ENCODE peak calls at places on chromosome 22, in ten cellular contexts. S, V, N, B, R, K, C, W, D and F are unnamed samples. For H3K4me1 and H3K27me3, the result is how much of the 10 kb centered on the place peaks cover.

GRCh38 chr22:33271390-33272161 is 213.4 kb upstream of the SYN3 start:
- DNase-seq in B (no peak), S (no peak), D (no peak), C (peak), R (peak), N (peak), V (no peak), K (no peak), W (peak), F (peak)

GRCh38 chr22:48070760-48071159 is 1308.3 kb downstream of the TBC1D22A start:
- DNase-seq in N (no peak), S (no peak), D (peak), V (no peak), B (no peak), C (no peak), R (no peak), K (no peak), W (no peak), F (no peak)

GRCh38 chr22:37904572-37905533 is 1.2 kb upstream of the MICALL1 start:
- DNase-seq in B (peak), D (peak), N (peak), K (peak), V (peak), W (peak), R (peak), S (peak), C (no peak), F (peak)

GRCh38 chr22:41777749-41778395 is 22.6 kb upstream of the CCDC134 start:
- DNase-seq in S (no peak), D (no peak), W (no peak), K (no peak), B (no peak), C (no peak), V (no peak), N (no peak), R (no peak), F (no peak)

GRCh38 chr22:35938226-35938625 is 90.4 kb downstream of the RBFOX2 start:
- DNase-seq in C (no peak), R (no peak), S (no peak), K (no peak), W (no peak), N (no peak), D (no peak), B (no peak), V (no peak), F (no peak)

GRCh38 chr22:30822216-30823014 is 127.7 kb downstream of the OSBP2 start:
- DNase-seq in N (no peak), B (no peak), D (peak), C (no peak), K (peak), R (no peak), S (no peak), V (peak), W (no peak), F (no peak)

GRCh38 chr22:50306753-50307749 is at the start of gene PLXNB2:
- DNase-seq in V (peak), D (peak), W (peak), N (peak), B (peak), S (peak), C (peak), K (peak), R (no peak), F (peak)

GRCh38 chr22:26763633-26764295 is 106.4 kb downstream of the MIAT start:
- DNase-seq in V (peak), W (peak), S (no peak), C (no peak), R (no peak), D (peak), B (no peak), N (no peak), K (no peak), F (no peak)

GRCh38 chr22:25148149-25148691 is 51.4 kb upstream of the CRYBB3 start:
- DNase-seq in D (peak), R (no peak), V (peak), B (no peak), N (no peak), C (peak), W (no peak), S (no peak), K (no peak), F (peak)

GRCh38 chr22:42365942-42366660 is 66.1 kb downstream of the NFAM1 start:
- DNase-seq in C (no peak), D (no peak), W (no peak), N (no peak), S (no peak), K (no peak), V (no peak), B (no peak), R (no peak), F (no peak)

GRCh38 chr22:41009222-41009948 is 58.2 kb downstream of the RBX1 start:
- DNase-seq in S (no peak), C (no peak), B (no peak), W (peak), K (no peak), D (no peak), R (no peak), N (no peak), V (no peak), F (peak)

DNA sequence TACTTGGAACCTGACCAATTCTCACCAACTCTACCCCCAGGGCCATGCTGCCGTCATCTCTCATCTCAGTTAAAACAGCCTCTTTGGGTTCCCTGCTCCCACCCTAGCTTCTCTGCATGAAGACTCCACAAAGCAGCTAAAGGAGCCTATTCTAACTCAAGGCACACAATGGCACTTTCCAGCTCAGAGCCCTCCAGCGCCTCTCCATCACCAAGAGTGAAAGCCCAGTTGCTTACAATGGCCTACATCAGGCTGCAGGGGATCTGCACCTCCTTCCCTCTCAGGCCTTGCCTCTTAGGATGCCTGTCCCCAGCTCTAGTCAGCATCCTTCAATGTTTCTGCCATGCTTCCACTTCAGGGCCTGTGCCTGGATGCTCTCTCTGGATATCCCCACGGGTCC is 83.7 kb upstream of the GNAZ start:
- DNase-seq in S (no peak), V (no peak), N (no peak), K (no peak), D (no peak), W (no peak), R (no peak), C (no peak), B (no peak), F (no peak)
- H3K4me1 ChIP-seq in S (under half), V (under half), N (under half), K (under half), D (under half), W (under half), R (under half), C (under half), B (under half), F (under half)

GRCh38 chr22:43895986-43896645 is 4.3 kb upstream of the PNPLA5 start:
- DNase-seq in B (no peak), R (no peak), V (no peak), C (no peak), N (no peak), S (no peak), D (peak), W (no peak), K (no peak), F (no peak)

GRCh38 chr22:43901976-43902643 is 10.3 kb upstream of the PNPLA5 start:
- DNase-seq in S (no peak), R (no peak), D (no peak), N (no peak), V (no peak), K (no peak), W (peak), C (no peak), B (no peak), F (no peak)

GRCh38 chr22:43894122-43894521 is 2.3 kb upstream of the PNPLA5 start:
- DNase-seq in N (no peak), W (no peak), R (no peak), S (no peak), C (no peak), V (no peak), D (no peak), K (no peak), B (no peak), F (no peak)

GRCh38 chr22:43900206-43900605 is 8.4 kb upstream of the PNPLA5 start:
- DNase-seq in N (no peak), K (no peak), S (no peak), D (peak), R (no peak), V (no peak), C (no peak), W (no peak), B (no peak), F (no peak)

GRCh38 chr22:43897751-43898261 is 6.0 kb upstream of the PNPLA5 start:
- DNase-seq in K (no peak), W (peak), N (no peak), R (no peak), V (no peak), B (no peak), S (no peak), C (no peak), D (no peak), F (no peak)
- H3K27me3 ChIP-seq in K (under half), W (under half), N (under half), R (under half), V (under half), B (under half), S (under half), C (under half), D (under half), F (under half)

DNA sequence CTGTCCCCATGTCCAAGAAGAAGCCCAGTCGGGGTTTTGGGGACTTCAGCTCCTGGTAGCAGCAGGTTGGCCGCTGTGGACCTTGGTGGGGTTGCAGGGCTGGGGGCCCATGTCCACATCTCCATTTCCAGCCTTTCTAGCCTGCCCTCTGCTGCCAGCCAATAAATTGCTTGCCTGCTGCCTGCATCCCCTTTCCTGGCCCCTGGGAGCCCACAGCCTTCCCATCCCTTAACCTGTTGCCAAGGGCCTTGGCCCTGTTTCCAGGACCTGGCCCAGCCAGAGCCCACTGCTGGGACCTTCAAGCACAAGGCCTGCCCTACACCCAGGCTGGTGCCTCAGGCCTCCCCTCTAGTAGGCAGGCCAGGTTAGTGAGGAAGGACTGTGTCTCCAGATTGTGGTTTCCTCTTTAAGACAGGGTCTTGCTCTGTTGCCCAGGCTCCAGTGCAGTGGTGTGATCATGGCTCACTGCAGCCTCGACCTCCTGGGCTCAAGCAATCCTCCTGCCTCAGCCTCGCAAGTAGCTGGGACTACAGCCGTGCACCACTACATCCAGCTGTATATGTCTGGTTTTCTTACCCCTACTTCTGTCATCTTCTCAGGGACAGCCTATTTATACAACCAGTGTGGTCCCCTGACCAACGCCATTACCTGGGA is 29.7 kb downstream of the PPIL2 start:
- DNase-seq in N (no peak), W (no peak), R (no peak), S (no peak), K (no peak), C (no peak), V (no peak), B (no peak), D (peak), F (no peak)
- H3K4me1 ChIP-seq in N (under half), W (under half), R (under half), S (under half), K (under half), C (under half), V (under half), B (under half), D (under half), F (under half)

DNA sequence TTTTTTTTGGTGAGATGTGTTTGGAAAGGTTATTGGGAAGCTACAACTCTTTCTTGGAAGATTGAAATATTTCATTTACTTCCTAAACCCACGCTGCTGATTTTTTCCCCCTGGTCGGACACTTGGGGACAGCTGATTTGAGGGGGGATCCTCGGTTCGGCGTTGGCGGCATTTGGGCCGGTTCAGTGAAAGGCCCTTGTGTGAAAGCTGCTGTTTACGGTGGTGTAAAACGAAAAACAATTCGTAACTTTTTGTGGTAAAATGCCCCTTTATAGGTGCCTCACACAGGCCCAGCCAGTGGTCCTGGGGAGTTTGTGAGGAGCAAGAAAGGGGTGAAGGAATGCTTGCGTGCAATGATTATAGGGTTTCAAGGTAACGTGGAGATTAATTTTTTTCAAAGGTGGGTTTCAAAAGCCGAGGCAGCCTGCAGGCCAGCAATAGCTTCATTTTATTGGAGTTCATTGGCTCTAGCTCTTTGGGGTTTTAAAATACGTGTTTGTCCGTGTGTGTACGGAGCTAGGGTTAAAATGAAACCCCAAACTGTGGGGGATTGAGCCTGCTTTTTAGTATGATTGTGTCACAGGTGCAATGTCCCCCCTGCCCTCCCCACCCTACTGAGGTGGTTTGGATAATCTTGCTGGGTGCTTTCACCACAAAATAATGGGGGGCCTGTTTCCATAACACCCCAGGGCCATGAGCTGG is 77.2 kb upstream of the PPARA start:
- DNase-seq in S (peak), D (no peak), K (no peak), V (no peak), R (no peak), B (no peak), C (peak), W (no peak), N (no peak), F (no peak)
- H3K27me3 ChIP-seq in S (under half), D (half or more), K (under half), V (under half), R (under half), B (under half), C (under half), W (under half), N (under half), F (under half)

GRCh38 chr22:23180893-23181762 is 819 bp downstream of the BCR start:
- DNase-seq in W (no peak), V (no peak), S (peak), K (no peak), N (peak), B (no peak), R (no peak), D (peak), C (peak), F (no peak)

GRCh38 chr22:23182289-23183106 is 2.2 kb downstream of the BCR start:
- DNase-seq in N (no peak), V (peak), W (peak), R (no peak), B (no peak), K (no peak), D (peak), S (peak), C (no peak), F (peak)

GRCh38 chr22:23180301-23180892 is at the start of gene BCR:
- DNase-seq in V (peak), C (peak), R (peak), N (peak), K (no peak), B (peak), D (peak), W (peak), S (peak), F (peak)

GRCh38 chr22:23183107-23183698 is 2.9 kb downstream of the BCR start:
- DNase-seq in C (peak), S (peak), N (peak), R (peak), K (peak), W (peak), D (peak), B (no peak), V (peak), F (peak)

DNA sequence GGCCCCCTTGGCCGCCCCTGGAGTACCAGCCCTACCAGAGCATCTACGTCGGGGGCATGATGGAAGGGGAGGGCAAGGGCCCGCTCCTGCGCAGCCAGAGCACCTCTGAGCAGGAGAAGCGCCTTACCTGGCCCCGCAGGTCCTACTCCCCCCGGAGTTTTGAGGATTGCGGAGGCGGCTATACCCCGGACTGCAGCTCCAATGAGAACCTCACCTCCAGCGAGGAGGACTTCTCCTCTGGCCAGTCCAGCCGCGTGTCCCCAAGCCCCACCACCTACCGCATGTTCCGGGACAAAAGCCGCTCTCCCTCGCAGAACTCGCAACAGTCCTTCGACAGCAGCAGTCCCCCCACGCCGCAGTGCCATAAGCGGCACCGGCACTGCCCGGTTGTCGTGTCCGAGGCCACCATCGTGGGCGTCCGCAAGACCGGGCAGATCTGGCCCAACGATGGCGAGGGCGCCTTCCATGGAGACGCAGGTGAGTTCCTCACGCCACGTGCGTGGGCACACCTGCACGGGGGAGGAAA is 1.5 kb downstream of the BCR start:
- DNase-seq in K (no peak), C (no peak), V (no peak), S (no peak), N (no peak), D (no peak), W (no peak), R (no peak), B (no peak), F (no peak)
- H3K4me1 ChIP-seq in K (under half), C (half or more), V (half or more), S (under half), N (under half), D (under half), W (under half), R (under half), B (under half), F (under half)

GRCh38 chr22:44938886-44939285 is 70.9 kb downstream of the PHF21B start:
- DNase-seq in W (no peak), S (no peak), K (no peak), B (no peak), C (no peak), V (no peak), D (no peak), R (no peak), N (no peak), F (no peak)
- H3K27me3 ChIP-seq in W (under half), S (under half), K (under half), B (under half), C (under half), V (under half), D (under half), R (under half), N (under half), F (under half)